ENCODE peak calls at places on chromosomes 7 and 10, in seven cellular contexts. One of them, this sample, is unnamed.

GRCh38 chr10:54067361-54067760 is 733.7 kb downstream of the PCDH15 start:
- DNase-seq in activated T-helper 9 cell treated with anti-CD3 and anti-CD28 coated beads, Interleukin-2, amount 50 U/mL, for 16 hours: no peak
- DNase-seq in AG04450: no peak
- DNase-seq in body of pancreas: no peak
- DNase-seq in stimulated activated CD4-positive, alpha-beta T cell treated with anti-CD3 and anti-CD28 coated beads, TNF-alpha, amount 100 ng/mL, for 24 hours: no peak
- DNase-seq in left cardiac atrium: no peak
- DNase-seq in astrocyte of the spinal cord: no peak
- DNase-seq in this sample: no peak

GRCh38 chr7:41222704-41223103 is 480.2 kb downstream of the INHBA start:
- DNase-seq in activated T-helper 9 cell treated with anti-CD3 and anti-CD28 coated beads, Interleukin-2, amount 50 U/mL, for 16 hours: no peak
- DNase-seq in AG04450: peak
- DNase-seq in body of pancreas: no peak
- DNase-seq in stimulated activated CD4-positive, alpha-beta T cell treated with anti-CD3 and anti-CD28 coated beads, TNF-alpha, amount 100 ng/mL, for 24 hours: no peak
- DNase-seq in left cardiac atrium: no peak
- DNase-seq in astrocyte of the spinal cord: peak
- DNase-seq in this sample: no peak

GRCh38 chr10:14413583-14413982 is 82.9 kb upstream of the FRMD4A start:
- DNase-seq in activated T-helper 9 cell treated with anti-CD3 and anti-CD28 coated beads, Interleukin-2, amount 50 U/mL, for 16 hours: no peak
- DNase-seq in AG04450: no peak
- DNase-seq in body of pancreas: no peak
- DNase-seq in stimulated activated CD4-positive, alpha-beta T cell treated with anti-CD3 and anti-CD28 coated beads, TNF-alpha, amount 100 ng/mL, for 24 hours: no peak
- DNase-seq in left cardiac atrium: no peak
- DNase-seq in astrocyte of the spinal cord: no peak
- DNase-seq in this sample: no peak

GRCh38 chr10:74813860-74814259 is 12.5 kb upstream of the KAT6B start:
- DNase-seq in activated T-helper 9 cell treated with anti-CD3 and anti-CD28 coated beads, Interleukin-2, amount 50 U/mL, for 16 hours: no peak
- DNase-seq in AG04450: no peak
- DNase-seq in body of pancreas: no peak
- DNase-seq in stimulated activated CD4-positive, alpha-beta T cell treated with anti-CD3 and anti-CD28 coated beads, TNF-alpha, amount 100 ng/mL, for 24 hours: no peak
- DNase-seq in left cardiac atrium: no peak
- DNase-seq in astrocyte of the spinal cord: no peak
- DNase-seq in this sample: no peak

GRCh38 chr10:21032587-21033319 is 135.6 kb upstream of the NEBL start:
- DNase-seq in activated T-helper 9 cell treated with anti-CD3 and anti-CD28 coated beads, Interleukin-2, amount 50 U/mL, for 16 hours: no peak
- DNase-seq in AG04450: no peak
- DNase-seq in body of pancreas: no peak
- DNase-seq in stimulated activated CD4-positive, alpha-beta T cell treated with anti-CD3 and anti-CD28 coated beads, TNF-alpha, amount 100 ng/mL, for 24 hours: no peak
- DNase-seq in left cardiac atrium: no peak
- DNase-seq in astrocyte of the spinal cord: no peak
- DNase-seq in this sample: no peak

GRCh38 chr10:132685121-132685891 is 100.6 kb downstream of the NKX6-2 start:
- DNase-seq in activated T-helper 9 cell treated with anti-CD3 and anti-CD28 coated beads, Interleukin-2, amount 50 U/mL, for 16 hours: no peak
- DNase-seq in AG04450: no peak
- DNase-seq in body of pancreas: peak
- DNase-seq in stimulated activated CD4-positive, alpha-beta T cell treated with anti-CD3 and anti-CD28 coated beads, TNF-alpha, amount 100 ng/mL, for 24 hours: no peak
- DNase-seq in left cardiac atrium: peak
- DNase-seq in astrocyte of the spinal cord: peak
- DNase-seq in this sample: no peak

GRCh38 chr10:120977892-120978291 is 126.7 kb downstream of the WDR11 start:
- DNase-seq in activated T-helper 9 cell treated with anti-CD3 and anti-CD28 coated beads, Interleukin-2, amount 50 U/mL, for 16 hours: no peak
- DNase-seq in AG04450: no peak
- DNase-seq in body of pancreas: no peak
- DNase-seq in stimulated activated CD4-positive, alpha-beta T cell treated with anti-CD3 and anti-CD28 coated beads, TNF-alpha, amount 100 ng/mL, for 24 hours: no peak
- DNase-seq in left cardiac atrium: no peak
- DNase-seq in astrocyte of the spinal cord: no peak
- DNase-seq in this sample: no peak

GRCh38 chr10:51527806-51528205 is 171.6 kb downstream of the CSTF2T start:
- DNase-seq in activated T-helper 9 cell treated with anti-CD3 and anti-CD28 coated beads, Interleukin-2, amount 50 U/mL, for 16 hours: no peak
- DNase-seq in AG04450: no peak
- DNase-seq in body of pancreas: no peak
- DNase-seq in stimulated activated CD4-positive, alpha-beta T cell treated with anti-CD3 and anti-CD28 coated beads, TNF-alpha, amount 100 ng/mL, for 24 hours: no peak
- DNase-seq in left cardiac atrium: no peak
- DNase-seq in astrocyte of the spinal cord: no peak
- DNase-seq in this sample: no peak

GRCh38 chr7:119572541-119572940 is 700.4 kb upstream of the KCND2 start:
- DNase-seq in activated T-helper 9 cell treated with anti-CD3 and anti-CD28 coated beads, Interleukin-2, amount 50 U/mL, for 16 hours: no peak
- DNase-seq in AG04450: no peak
- DNase-seq in body of pancreas: no peak
- DNase-seq in stimulated activated CD4-positive, alpha-beta T cell treated with anti-CD3 and anti-CD28 coated beads, TNF-alpha, amount 100 ng/mL, for 24 hours: no peak
- DNase-seq in left cardiac atrium: no peak
- DNase-seq in astrocyte of the spinal cord: no peak
- DNase-seq in this sample: no peak

GRCh38 chr10:71740069-71740468 is 20.5 kb upstream of the C10orf105 start:
- DNase-seq in activated T-helper 9 cell treated with anti-CD3 and anti-CD28 coated beads, Interleukin-2, amount 50 U/mL, for 16 hours: no peak
- DNase-seq in AG04450: peak
- DNase-seq in body of pancreas: no peak
- DNase-seq in stimulated activated CD4-positive, alpha-beta T cell treated with anti-CD3 and anti-CD28 coated beads, TNF-alpha, amount 100 ng/mL, for 24 hours: no peak
- DNase-seq in left cardiac atrium: no peak
- DNase-seq in astrocyte of the spinal cord: no peak
- DNase-seq in this sample: no peak

GRCh38 chr7:106074257-106074656 is 37.9 kb downstream of the SYPL1 start:
- DNase-seq in activated T-helper 9 cell treated with anti-CD3 and anti-CD28 coated beads, Interleukin-2, amount 50 U/mL, for 16 hours: no peak
- DNase-seq in AG04450: no peak
- DNase-seq in body of pancreas: no peak
- DNase-seq in stimulated activated CD4-positive, alpha-beta T cell treated with anti-CD3 and anti-CD28 coated beads, TNF-alpha, amount 100 ng/mL, for 24 hours: no peak
- DNase-seq in left cardiac atrium: no peak
- DNase-seq in astrocyte of the spinal cord: no peak
- DNase-seq in this sample: no peak

GRCh38 chr10:85137253-85137652 is 808.9 kb downstream of the CCSER2 start:
- DNase-seq in activated T-helper 9 cell treated with anti-CD3 and anti-CD28 coated beads, Interleukin-2, amount 50 U/mL, for 16 hours: no peak
- DNase-seq in AG04450: no peak
- DNase-seq in body of pancreas: no peak
- DNase-seq in stimulated activated CD4-positive, alpha-beta T cell treated with anti-CD3 and anti-CD28 coated beads, TNF-alpha, amount 100 ng/mL, for 24 hours: no peak
- DNase-seq in left cardiac atrium: no peak
- DNase-seq in astrocyte of the spinal cord: no peak
- DNase-seq in this sample: no peak

GRCh38 chr7:35975851-35976454 is 175.1 kb downstream of the SEPTIN7 start:
- DNase-seq in activated T-helper 9 cell treated with anti-CD3 and anti-CD28 coated beads, Interleukin-2, amount 50 U/mL, for 16 hours: no peak
- DNase-seq in AG04450: peak
- DNase-seq in body of pancreas: peak
- DNase-seq in stimulated activated CD4-positive, alpha-beta T cell treated with anti-CD3 and anti-CD28 coated beads, TNF-alpha, amount 100 ng/mL, for 24 hours: peak
- DNase-seq in left cardiac atrium: no peak
- DNase-seq in astrocyte of the spinal cord: peak
- DNase-seq in this sample: peak

GRCh38 chr10:42954776-42955492 is 121.9 kb upstream of the RET start:
- DNase-seq in activated T-helper 9 cell treated with anti-CD3 and anti-CD28 coated beads, Interleukin-2, amount 50 U/mL, for 16 hours: no peak
- DNase-seq in AG04450: no peak
- DNase-seq in body of pancreas: no peak
- DNase-seq in stimulated activated CD4-positive, alpha-beta T cell treated with anti-CD3 and anti-CD28 coated beads, TNF-alpha, amount 100 ng/mL, for 24 hours: no peak
- DNase-seq in left cardiac atrium: no peak
- DNase-seq in astrocyte of the spinal cord: no peak
- DNase-seq in this sample: peak

GRCh38 chr10:11225935-11226334 is 208.3 kb downstream of the CELF2 start:
- DNase-seq in activated T-helper 9 cell treated with anti-CD3 and anti-CD28 coated beads, Interleukin-2, amount 50 U/mL, for 16 hours: peak
- DNase-seq in AG04450: no peak
- DNase-seq in body of pancreas: no peak
- DNase-seq in stimulated activated CD4-positive, alpha-beta T cell treated with anti-CD3 and anti-CD28 coated beads, TNF-alpha, amount 100 ng/mL, for 24 hours: peak
- DNase-seq in left cardiac atrium: peak
- DNase-seq in astrocyte of the spinal cord: no peak
- DNase-seq in this sample: peak